ENCODE peak calls at places on chromosomes 2 and 18, in four cellular contexts. Y is IMR-90, P is heart right ventricle, Q is cardiac fibroblast. C is an unnamed sample.

GRCh38 chr18:9804517-9805104 is 81.2 kb upstream of the TXNDC2 start:
- DNase-seq in Y (no peak), Q (peak), P (no peak), C (no peak)

GRCh38 chr2:205409403-205409802 is 272.9 kb upstream of the NRP2 start:
- DNase-seq in Q (no peak), Y (no peak), P (no peak), C (no peak)

GRCh38 chr2:111900859-111901258 is 2.5 kb downstream of the MERTK start:
- DNase-seq in P (peak), Y (peak), Q (peak), C (no peak)

GRCh38 chr2:196131949-196132925 is 39.1 kb downstream of the STK17B start:
- DNase-seq in Q (peak), P (no peak), Y (peak), C (no peak)

GRCh38 chr2:188478724-188479123 is 187.1 kb downstream of the GULP1 start:
- DNase-seq in Y (no peak), Q (no peak), P (no peak), C (peak)

GRCh38 chr2:179562330-179562885 is 297.8 kb upstream of the SESTD1 start:
- DNase-seq in P (no peak), Q (no peak), Y (no peak), C (no peak)

GRCh38 chr2:16700566-16701259 is 35.1 kb upstream of the CYRIA start:
- DNase-seq in Q (no peak), Y (no peak), P (no peak), C (no peak)

GRCh38 chr2:46657042-46657504 is 177.7 kb downstream of the TMEM247 start:
- DNase-seq in P (no peak), Q (peak), Y (peak), C (no peak)

GRCh38 chr2:188297983-188298382 is 6.3 kb downstream of the GULP1 start:
- DNase-seq in P (no peak), Y (no peak), Q (no peak), C (no peak)

GRCh38 chr2:103183061-103183460 is 421.2 kb downstream of the TMEM182 start:
- DNase-seq in Y (no peak), P (no peak), Q (no peak), C (no peak)
- TF ChIP-seq CTCF in Y (no peak), P (peak), Q (no peak), C (no peak)

GRCh38 chr18:8685141-8685913 is 20.0 kb upstream of the MTCL1 start:
- DNase-seq in P (no peak), Q (peak), Y (peak), C (no peak)
- H3K4me3 ChIP-seq in P (no peak), Q (no peak), Y (no peak), C (no peak)

GRCh38 chr2:8661235-8661634 is 20.6 kb upstream of the ID2 start:
- DNase-seq in Y (no peak), Q (no peak), P (no peak), C (no peak)

GRCh38 chr2:8659735-8660492 is 21.9 kb upstream of the ID2 start:
- DNase-seq in Y (no peak), P (no peak), Q (no peak), C (no peak)

GRCh38 chr2:8661736-8662135 is 20.1 kb upstream of the ID2 start:
- DNase-seq in Y (peak), Q (peak), P (no peak), C (no peak)

GRCh38 chr2:8663997-8664396 is 17.9 kb upstream of the ID2 start:
- DNase-seq in Q (no peak), Y (no peak), P (no peak), C (no peak)

GRCh38 chr2:8662239-8662879 is 19.5 kb upstream of the ID2 start:
- DNase-seq in Y (peak), Q (peak), P (no peak), C (no peak)
- TF ChIP-seq CTCF in Y (peak), Q (no peak), P (no peak), C (peak)

GRCh38 chr2:221571391-221572179 is 519 bp downstream of the EPHA4 start:
- DNase-seq in Y (peak), Q (peak), P (peak), C (no peak)
- H3K4me3 ChIP-seq in Y (peak), Q (peak), P (peak), C (peak)

GRCh38 chr2:238158807-238159539 is at the start of gene ERFE:
- DNase-seq in Y (peak), P (peak), Q (peak), C (no peak)
- TF ChIP-seq CTCF in Y (peak), P (peak), Q (peak), C (peak)

DNA sequence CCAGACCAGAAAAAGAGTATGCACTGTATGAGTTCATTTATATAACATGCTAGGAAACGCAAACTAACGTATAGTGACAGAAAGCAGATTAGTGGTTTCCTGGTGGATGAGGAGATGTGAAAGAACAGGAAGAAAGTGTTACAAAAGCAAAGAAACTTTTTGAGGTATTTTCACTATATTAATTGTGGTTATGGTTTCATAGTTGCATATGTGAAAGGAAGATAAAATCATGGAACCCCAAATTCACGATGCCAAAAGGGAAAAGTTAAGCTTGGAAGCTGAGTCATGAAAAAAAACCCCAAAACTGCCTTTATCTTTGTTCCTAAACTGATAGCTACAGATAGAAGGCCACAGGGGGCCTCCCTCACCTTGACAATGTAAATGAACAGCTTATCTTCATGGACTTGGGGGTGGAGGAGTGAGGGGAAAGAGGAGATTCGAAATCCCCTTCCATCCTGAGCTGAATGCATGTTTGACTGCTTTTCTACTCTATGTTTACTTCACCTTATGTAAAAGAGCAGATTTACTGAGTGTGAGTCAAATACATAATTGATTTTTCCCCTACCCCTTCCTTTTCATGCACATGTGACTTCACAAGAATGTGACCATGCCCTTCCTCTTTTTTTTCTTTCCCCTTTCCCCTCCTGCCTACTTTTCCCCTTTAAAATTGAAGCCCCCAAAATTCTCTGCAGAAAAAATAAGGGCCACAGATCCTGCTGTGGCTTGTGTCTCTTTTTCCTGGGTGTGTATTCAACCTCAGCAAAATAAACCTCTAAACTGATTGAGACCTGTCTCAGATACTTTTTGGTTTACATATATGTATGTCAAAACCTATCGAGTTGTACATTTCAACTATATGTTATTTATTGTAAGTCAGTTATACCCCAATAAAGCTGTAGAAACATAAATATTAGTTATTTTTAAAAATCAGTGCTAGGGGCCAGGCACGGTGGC is 100.1 kb upstream of the TLK1 start:
- DNase-seq in P (no peak), Y (no peak), Q (no peak), C (no peak)
- H3K4me3 ChIP-seq in P (no peak), Y (no peak), Q (no peak), C (no peak)

GRCh38 chr2:59449264-59449663 is 1104.2 kb downstream of the BCL11A start:
- DNase-seq in Q (no peak), Y (no peak), P (no peak), C (no peak)
- TF ChIP-seq CTCF in Q (no peak), Y (no peak), P (no peak), C (peak)

DNA sequence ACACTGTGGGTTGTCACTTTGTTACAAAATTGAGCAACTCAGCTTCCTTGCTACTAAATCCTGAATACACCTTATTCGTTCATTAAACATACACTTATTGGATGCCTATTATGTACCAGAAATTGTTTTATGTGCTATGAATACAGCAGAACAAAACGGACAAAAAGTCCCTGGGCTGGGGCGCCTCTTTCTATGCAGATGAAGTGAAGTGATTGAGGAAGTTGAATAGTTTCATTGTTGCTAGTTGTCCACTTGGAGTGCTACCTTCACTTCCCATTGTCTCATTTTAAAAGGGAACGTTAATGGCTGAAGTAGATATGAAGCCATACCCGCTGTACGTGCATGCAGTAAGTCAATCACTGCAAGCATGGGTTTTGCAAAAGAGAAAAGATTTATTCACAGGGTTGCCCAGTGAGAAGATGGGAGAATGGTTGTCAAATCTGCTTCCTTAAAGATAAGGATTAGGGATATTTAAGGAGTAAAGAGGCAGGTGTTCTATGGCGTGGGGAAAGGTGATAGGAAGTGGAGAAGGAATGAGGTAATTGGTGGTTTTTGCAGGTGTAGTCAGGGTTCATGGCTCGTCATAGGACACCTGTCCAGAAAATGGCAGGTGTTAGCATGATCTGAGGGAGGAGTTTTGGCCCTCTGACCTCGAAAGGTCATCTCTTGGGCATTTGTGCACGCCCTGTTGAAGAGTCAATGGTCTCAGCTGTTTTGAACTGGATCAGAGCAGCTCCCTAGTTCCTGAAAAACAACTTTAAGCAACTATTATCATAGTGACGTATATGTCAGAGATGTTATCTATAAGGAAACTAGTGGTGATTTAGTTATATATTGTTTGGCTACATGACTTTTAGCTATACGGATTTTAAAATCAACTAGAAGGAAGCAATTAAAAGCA is 23.5 kb downstream of the TRPM8 start:
- DNase-seq in P (no peak), Y (no peak), Q (no peak), C (no peak)
- H3K4me3 ChIP-seq in P (no peak), Y (no peak), Q (no peak), C (no peak)

C was measured in epithelial cell of proximal tubule.